ENCODE peak calls at places on chromosomes 4 and X, in five cellular contexts. G is breast epithelium, O is left ventricle myocardium inferior, L is upper lobe of left lung, T is lower lobe of right lung. S is an unnamed sample. For H3K4me1, the result is how much of the 10 kb centered on the place peaks cover.

GRCh38 chr4:138773321-138773720 is 242.3 kb upstream of the NOCT start:
- DNase-seq in L (no peak), G (no peak), T (no peak), O (no peak), S (no peak)

GRCh38 chr4:176380352-176381157 is 60.8 kb downstream of the SPCS3 start:
- DNase-seq in L (no peak), G (no peak), O (no peak), T (no peak), S (no peak)

GRCh38 chr4:2961411-2962098 is 1.7 kb downstream of the NOP14 start:
- DNase-seq in T (no peak), O (no peak), G (no peak), L (peak), S (no peak)

GRCh38 chr4:1174941-1175634 is 2.7 kb upstream of the SPON2 start:
- DNase-seq in O (no peak), T (no peak), G (no peak), L (peak), S (no peak)

GRCh38 chrX:23792861-23793553 is 10.0 kb downstream of the SAT1 start:
- DNase-seq in T (no peak), L (no peak), G (no peak), O (no peak), S (no peak)

GRCh38 chr4:95640337-95640736 is 91.6 kb upstream of the UNC5C start:
- DNase-seq in L (no peak), T (no peak), G (no peak), O (no peak), S (no peak)

GRCh38 chr4:793109-793861 is 32.6 kb downstream of the CPLX1 start:
- DNase-seq in G (no peak), O (no peak), T (peak), L (peak), S (no peak)

GRCh38 chrX:40085086-40085551 is 12.6 kb downstream of the BCOR start:
- DNase-seq in L (no peak), G (no peak), O (no peak), T (no peak), S (no peak)

GRCh38 chr4:73539386-73539785 is 57.8 kb downstream of the AFM start:
- DNase-seq in G (no peak), T (no peak), L (no peak), O (no peak), S (no peak)

GRCh38 chr4:100519205-100519604 is 1.4 kb upstream of the EMCN start:
- DNase-seq in O (no peak), T (no peak), L (no peak), G (no peak), S (no peak)

DNA sequence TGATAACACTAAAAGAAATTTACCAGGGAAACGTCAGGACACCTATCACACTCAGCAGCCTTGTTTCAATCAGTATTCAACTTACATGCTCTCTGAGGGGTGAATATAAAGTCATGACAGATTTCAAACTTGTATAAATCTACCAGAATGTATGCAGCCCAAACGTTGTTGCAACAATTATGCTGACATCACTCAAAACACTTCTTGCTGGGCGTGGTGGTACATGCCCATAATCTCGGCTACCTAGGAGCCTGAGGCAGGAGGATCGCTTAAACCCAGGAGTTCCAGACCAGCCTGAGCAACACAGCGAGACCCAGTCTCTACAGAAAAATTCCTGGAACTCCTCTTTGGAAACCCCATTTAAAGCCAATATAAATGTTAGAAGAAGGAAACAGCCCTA is 266.6 kb upstream of the GPC4 start:
- DNase-seq in O (no peak), L (no peak), T (no peak), G (no peak), S (no peak)
- H3K4me1 ChIP-seq in O (under half), L (under half), T (under half), G (under half), S (under half)

DNA sequence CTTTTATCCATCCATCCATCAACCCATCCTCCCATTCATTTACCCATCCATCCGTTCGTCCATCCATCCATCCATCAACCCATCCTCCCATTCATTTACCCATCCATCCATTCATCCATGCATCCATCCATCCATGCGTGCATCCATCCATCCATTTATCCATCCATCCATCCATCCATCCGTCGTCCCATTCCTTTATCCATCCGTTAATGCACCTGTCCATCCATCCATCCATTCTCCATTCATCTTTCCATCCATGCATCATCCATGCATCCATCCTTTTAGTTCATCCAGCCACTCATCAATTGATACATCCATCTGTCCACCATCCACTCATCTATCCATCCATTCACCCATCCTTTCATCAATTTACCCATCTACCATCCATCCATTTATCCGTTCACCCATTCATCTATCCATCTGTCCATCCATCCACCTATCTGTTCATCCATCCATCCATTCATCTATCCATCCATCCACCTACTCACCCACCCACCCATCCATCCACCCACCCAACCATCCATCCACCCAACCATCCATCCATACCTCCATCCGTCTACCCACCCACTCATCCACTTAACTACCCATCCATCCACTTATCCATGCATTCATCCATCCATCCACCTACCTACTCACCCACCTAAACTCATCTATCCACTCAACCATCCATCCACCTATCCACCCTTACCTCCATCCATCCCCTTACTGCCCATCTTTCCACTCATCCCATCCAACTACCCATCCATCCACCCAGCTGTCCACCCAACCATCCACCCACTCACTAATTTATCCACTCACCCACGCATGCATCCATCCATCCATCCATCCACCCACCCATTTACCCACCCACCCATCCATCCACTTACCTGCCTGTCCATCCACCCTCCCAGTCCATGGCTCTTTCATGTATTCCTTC is 9.6 kb downstream of the CD99 start:
- DNase-seq in L (no peak), O (no peak), G (no peak), T (no peak), S (no peak)
- H3K4me1 ChIP-seq in L (half or more), O (half or more), G (under half), T (half or more), S (half or more)

DNA sequence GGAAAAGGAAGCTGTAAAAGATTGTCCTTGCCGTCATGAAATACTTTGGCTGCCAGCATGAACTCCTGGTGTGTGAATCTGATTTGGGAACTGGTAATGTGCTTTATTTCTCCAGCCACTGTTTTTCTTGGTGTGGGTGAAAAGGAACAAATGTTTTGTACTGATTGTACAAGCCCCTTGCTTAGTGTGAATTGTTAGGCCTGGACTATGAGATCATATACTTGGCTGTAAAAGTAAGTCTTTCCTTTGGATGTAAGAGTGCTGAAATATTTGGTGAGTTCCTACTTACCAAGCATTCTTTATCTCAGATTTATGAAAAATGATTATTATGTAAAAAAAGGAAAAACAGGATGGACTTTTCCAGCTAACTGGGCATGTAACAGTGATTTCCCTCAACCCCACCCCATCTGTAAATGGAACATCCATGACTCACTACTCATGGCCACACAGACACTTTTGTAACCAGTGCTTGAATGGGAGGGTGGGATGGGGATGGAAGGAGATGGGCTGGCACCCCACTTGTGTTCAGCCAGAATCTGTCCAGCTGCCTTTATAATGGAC is 6.3 kb downstream of the FNIP2 start:
- DNase-seq in G (no peak), O (no peak), L (no peak), T (no peak), S (no peak)
- H3K4me1 ChIP-seq in G (under half), O (half or more), L (under half), T (half or more), S (under half)

GRCh38 chr4:41203169-41203568 is 11.2 kb downstream of the APBB2 start:
- DNase-seq in T (no peak), L (no peak), G (no peak), O (no peak), S (no peak)
- H3K4me1 ChIP-seq in T (under half), L (under half), G (under half), O (half or more), S (under half)

GRCh38 chr4:184448828-184449227 is 25.5 kb downstream of the IRF2 start:
- DNase-seq in T (peak), O (peak), G (peak), L (no peak), S (no peak)
- H3K4me1 ChIP-seq in T (half or more), O (half or more), G (under half), L (half or more), S (under half)